ENCODE peak calls at places on chromosomes 13 and 19, in five cellular contexts. W, N, Z, A and B are unnamed samples.

GRCh38 chr13:95536629-95537241 is 15.8 kb upstream of the CLDN10 start:
- DNase-seq in W (no peak), N (peak), Z (peak), A (no peak), B (no peak)

GRCh38 chr19:33177417-33177976 is 16.6 kb upstream of the LRP3 start:
- DNase-seq in W (no peak), N (no peak), Z (peak), A (peak), B (peak)

GRCh38 chr13:94251801-94252200 is 227.7 kb downstream of the DCT start:
- DNase-seq in W (no peak), N (no peak), Z (no peak), A (no peak), B (no peak)

GRCh38 chr13:27770809-27771208 is 21.5 kb upstream of the GSX1 start:
- DNase-seq in W (no peak), N (peak), Z (no peak), A (peak), B (no peak)

GRCh38 chr19:49938662-49939061 is 9.4 kb upstream of the NUP62 start:
- DNase-seq in W (no peak), N (no peak), Z (no peak), A (no peak), B (no peak)

GRCh38 chr19:39351537-39352037 is 9.4 kb downstream of the SAMD4B start:
- DNase-seq in W (no peak), N (peak), Z (no peak), A (no peak), B (no peak)

GRCh38 chr19:12994701-12995595 is at the start of gene NFIX:
- DNase-seq in W (peak), N (peak), Z (peak), A (peak), B (peak)

GRCh38 chr13:95608640-95609280 is 35.7 kb downstream of the DZIP1 start:
- DNase-seq in W (no peak), N (peak), Z (peak), A (no peak), B (no peak)

GRCh38 chr19:16473875-16474397 is 2.2 kb upstream of the EPS15L1 start:
- DNase-seq in W (no peak), N (no peak), Z (no peak), A (no peak), B (no peak)

GRCh38 chr13:107799001-107799400 is 416.3 kb downstream of the LIG4 start:
- DNase-seq in W (no peak), N (no peak), Z (no peak), A (no peak), B (no peak)

GRCh38 chr13:39602614-39603366 is at the start of gene LHFPL6:
- DNase-seq in W (peak), N (peak), Z (peak), A (peak), B (peak)
- TF ChIP-seq CTCF in W (no peak), N (peak), Z (peak), A (no peak), B (no peak)

DNA sequence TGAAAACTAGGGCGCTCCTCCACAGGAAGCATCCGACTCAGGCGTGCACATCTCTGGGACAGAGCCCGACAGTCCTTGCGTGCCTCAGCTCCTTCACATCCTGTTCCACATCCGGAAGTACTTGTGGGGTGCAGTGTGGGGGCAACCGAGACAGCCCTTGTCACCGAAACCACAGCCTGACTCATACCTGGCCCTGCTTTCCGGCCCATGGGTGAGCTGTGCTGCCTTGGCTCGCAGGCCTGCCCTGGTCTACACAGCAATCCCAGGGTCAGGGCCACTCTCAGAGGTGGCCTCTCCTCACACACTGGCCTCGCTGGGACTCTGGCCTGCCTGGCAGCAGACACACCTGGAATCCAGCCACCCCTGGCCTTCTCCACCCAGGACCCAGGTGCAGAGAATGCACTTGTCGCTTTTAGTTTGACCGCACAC is 100.4 kb downstream of the STK24 start:
- DNase-seq in W (peak), N (peak), Z (no peak), A (peak), B (no peak)
- TF ChIP-seq CTCF in W (no peak), N (no peak), Z (no peak), A (no peak), B (no peak)

DNA sequence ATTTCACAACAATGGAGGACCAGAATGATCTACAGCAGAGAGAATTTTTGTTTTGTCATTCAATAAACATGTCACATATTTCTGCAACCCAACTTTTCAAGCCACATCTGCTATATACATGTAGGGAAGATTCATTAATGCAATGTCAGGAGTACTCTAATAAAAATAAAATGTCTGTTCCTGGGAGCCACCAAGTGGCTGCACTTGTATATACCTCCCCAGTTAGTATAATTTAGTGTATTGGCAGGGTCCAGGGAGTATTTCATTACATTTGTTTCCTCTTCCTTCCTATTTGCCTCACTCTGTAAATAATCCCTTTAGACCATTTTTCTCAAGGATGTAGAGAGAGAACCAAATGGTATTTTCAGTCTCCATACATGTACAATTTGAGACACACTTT is 1169.0 kb downstream of the DIAPH3 start:
- DNase-seq in W (no peak), N (no peak), Z (no peak), A (no peak), B (no peak)
- TF ChIP-seq CTCF in W (no peak), N (no peak), Z (peak), A (no peak), B (no peak)

GRCh38 chr13:114234645-114235421 is at the start of gene CDC16:
- DNase-seq in W (peak), N (peak), Z (peak), A (peak), B (peak)
- TF ChIP-seq CTCF in W (no peak), N (peak), Z (no peak), A (no peak), B (no peak)

DNA sequence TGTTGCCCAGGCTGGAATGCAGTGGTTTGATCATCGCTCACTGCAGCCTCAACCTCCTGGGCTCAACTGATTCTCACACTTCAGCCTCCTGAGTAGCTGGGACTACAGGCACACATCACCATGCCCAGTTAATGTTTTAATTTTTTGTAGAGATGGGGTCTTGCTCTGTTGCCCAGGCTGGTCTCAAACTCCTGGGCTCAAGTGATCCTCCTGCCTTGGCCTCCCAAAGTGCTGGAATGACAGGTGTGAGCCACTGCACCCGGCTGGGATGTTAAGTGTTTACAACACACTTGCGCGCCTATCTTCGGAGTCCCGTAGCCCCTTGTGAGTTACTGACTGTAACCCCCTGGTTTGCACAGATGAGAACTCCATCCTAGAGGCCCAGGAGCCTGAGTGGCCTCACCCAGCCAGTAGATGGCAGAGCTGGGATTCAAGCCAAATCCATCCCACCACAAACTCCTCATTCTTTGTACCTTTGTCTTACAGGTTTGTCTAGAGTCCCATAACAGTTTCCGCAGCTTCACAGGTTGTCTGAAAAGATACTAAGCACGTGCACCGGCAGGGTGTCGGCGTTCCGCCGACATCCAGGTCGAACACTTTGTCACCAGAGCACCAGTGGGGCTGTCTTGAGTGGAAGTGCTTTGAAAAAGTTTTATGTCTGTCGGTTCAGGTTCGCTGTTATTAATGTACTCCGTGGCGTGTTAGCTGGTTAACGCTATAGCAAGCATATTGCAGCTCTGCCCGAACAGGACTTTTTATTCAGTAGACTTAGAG is 14.7 kb downstream of the MAG start:
- DNase-seq in W (no peak), N (peak), Z (no peak), A (peak), B (no peak)
- TF ChIP-seq CTCF in W (no peak), N (peak), Z (peak), A (no peak), B (no peak)

DNA sequence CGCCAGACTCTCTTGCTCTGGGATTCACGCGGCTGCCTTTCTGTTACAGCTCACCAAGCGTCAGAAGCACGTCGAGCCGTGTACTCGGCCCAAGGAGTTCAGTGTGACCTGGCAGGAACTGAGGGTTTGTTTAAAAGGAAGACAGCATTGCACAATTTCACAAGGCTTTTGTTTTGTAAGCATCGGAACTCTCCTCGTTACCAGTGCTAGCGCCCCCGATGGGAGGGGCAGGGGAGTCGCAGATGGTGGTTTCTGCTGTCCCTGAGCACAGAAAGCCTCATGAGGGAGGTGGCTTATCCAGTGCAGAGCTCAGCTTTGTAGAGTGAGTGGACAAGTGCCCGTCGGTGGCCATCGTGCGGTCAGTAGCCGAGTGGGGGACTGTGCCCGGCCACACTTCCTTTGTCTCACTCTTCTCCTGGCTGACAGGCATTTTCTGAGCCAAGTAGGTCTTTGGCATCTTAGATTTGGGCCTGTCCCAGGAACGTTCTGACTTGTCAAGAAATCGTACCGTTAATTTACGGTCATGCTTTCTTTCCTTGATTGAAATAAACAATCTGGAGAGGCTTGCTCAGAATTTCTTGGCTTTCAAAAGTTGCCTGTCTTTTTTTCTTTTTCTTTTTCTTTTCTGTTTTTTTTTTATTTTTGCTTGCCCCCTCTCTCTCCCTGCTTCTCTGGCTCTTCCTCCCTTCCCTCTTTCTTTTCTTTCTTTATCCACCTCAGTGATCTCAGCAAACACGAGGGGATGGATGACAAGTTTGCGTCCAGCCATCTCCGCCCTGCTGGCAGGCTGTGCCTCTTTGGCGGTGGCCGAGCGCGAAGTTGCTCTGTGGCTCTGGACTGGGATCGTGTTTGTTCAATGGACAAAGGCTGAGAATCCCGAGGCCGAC is 7.7 kb downstream of the KDM4B start:
- DNase-seq in W (no peak), N (no peak), Z (no peak), A (peak), B (no peak)
- TF ChIP-seq CTCF in W (no peak), N (no peak), Z (peak), A (peak), B (no peak)

GRCh38 chr13:30395192-30396158 is 26.8 kb upstream of the UBE2L5 start:
- DNase-seq in W (peak), N (peak), Z (peak), A (peak), B (no peak)
- TF ChIP-seq CTCF in W (no peak), N (no peak), Z (no peak), A (no peak), B (no peak)

DNA sequence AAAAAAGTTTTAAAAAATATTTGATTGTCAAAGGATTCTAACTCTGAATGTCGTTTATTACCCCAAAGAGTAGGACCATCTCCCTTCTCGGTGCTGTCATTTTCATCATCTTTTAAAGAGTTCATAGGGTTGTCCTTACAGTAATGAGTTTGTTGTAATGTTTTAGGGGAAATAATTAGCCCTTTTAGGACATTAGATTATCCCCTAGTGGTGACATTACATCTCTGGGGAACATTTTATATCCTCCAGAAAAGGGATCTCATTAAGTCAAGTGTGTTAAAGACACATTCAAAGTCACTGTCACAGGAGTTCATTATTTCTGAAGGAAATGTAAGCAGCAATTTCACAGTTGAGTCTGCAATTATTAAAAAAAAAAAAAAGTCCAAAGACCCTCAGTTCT is 99.3 kb upstream of the GJB6 start:
- DNase-seq in W (no peak), N (no peak), Z (no peak), A (no peak), B (no peak)
- TF ChIP-seq CTCF in W (no peak), N (no peak), Z (no peak), A (no peak), B (no peak)